ENCODE peak calls at places on chromosome 21, in eight cellular contexts. H is neuronal stem cell, W is uterus, X is tibial nerve, G is IMR-90, I is psoas muscle, Y is body of pancreas, C is colonic mucosa. B is an unnamed sample.
A peak's percentile ranks its signal among the peaks of the same experiment; 100 is the strongest.

GRCh38 chr21:25560151-25560783 is 47.0 kb downstream of the MRPL39 start:
- DNase-seq in H (no peak), W (no peak), X (no peak), G (no peak), I (no peak), Y (no peak), C (no peak), B (no peak)

GRCh38 chr21:36990508-36991205 is 15.8 kb upstream of the RIPPLY3 start:
- DNase-seq in H (no peak), W (no peak), X (no peak), G (no peak), I (no peak), Y (no peak), C (no peak), B (no peak)

GRCh38 chr21:41891132-41891531 is 12.0 kb upstream of the PRDM15 start:
- DNase-seq in H (no peak), W (no peak), X (no peak), G (no peak), I (no peak), Y (no peak), C (no peak), B (no peak)

GRCh38 chr21:15669247-15669646 is 60.5 kb upstream of the USP25 start:
- DNase-seq in H (no peak), W (no peak), X (no peak), G (peak; percentile 57), I (no peak), Y (no peak), C (no peak), B (no peak)

GRCh38 chr21:26881504-26882228 is 36.5 kb upstream of the ADAMTS1 start:
- DNase-seq in H (peak; percentile 8), W (no peak), X (no peak), G (peak; percentile 39), I (no peak), Y (no peak), C (no peak), B (no peak)

GRCh38 chr21:20720623-20721022 is 277.6 kb upstream of the NCAM2 start:
- DNase-seq in H (no peak), W (no peak), X (no peak), G (no peak), I (no peak), Y (no peak), C (no peak), B (no peak)

GRCh38 chr21:40120944-40121575 is 253.8 kb downstream of the PCP4 start:
- DNase-seq in H (peak; percentile 9), W (no peak), X (no peak), G (peak; percentile 1), I (no peak), Y (peak; percentile 18), C (no peak), B (no peak)

GRCh38 chr21:31038376-31038775 is at the start of gene KRTAP19-8:
- DNase-seq in H (no peak), W (no peak), X (no peak), G (no peak), I (no peak), Y (no peak), C (no peak), B (no peak)

GRCh38 chr21:41976611-41977010 is 22.8 kb upstream of the C2CD2 start:
- DNase-seq in H (no peak), W (no peak), X (no peak), G (no peak), I (no peak), Y (no peak), C (peak; percentile 6), B (no peak)

GRCh38 chr21:34807881-34808568 is 139.2 kb downstream of the CLIC6 start:
- DNase-seq in H (no peak), W (peak; percentile 37), X (no peak), G (peak; percentile 94), I (no peak), Y (no peak), C (no peak), B (no peak)

GRCh38 chr21:22319435-22319834 is 1321.2 kb downstream of the NCAM2 start:
- DNase-seq in H (no peak), W (no peak), X (no peak), G (no peak), I (no peak), Y (no peak), C (no peak), B (no peak)

GRCh38 chr21:42316891-42317290 is 1.7 kb upstream of the TFF3 start:
- DNase-seq in H (no peak), W (no peak), X (no peak), G (no peak), I (no peak), Y (no peak), C (peak; percentile 93), B (no peak)

GRCh38 chr21:25507522-25507921 is 99.8 kb downstream of the MRPL39 start:
- DNase-seq in H (no peak), W (no peak), X (no peak), G (peak; percentile 23), I (no peak), Y (no peak), C (no peak), B (no peak)

GRCh38 chr21:41883582-41883981 is 4.4 kb upstream of the PRDM15 start:
- DNase-seq in H (no peak), W (no peak), X (no peak), G (peak; percentile 12), I (no peak), Y (no peak), C (no peak), B (no peak)

GRCh38 chr21:35933466-35933865 is 126.9 kb downstream of the SETD4 start:
- DNase-seq in H (no peak), W (peak; percentile 71), X (peak; percentile 70), G (peak; percentile 86), I (peak; percentile 79), Y (no peak), C (no peak), B (peak; percentile 56)

GRCh38 chr21:46356005-46356338 is 32.0 kb downstream of the PCNT start:
- DNase-seq in H (no peak), W (no peak), X (no peak), G (no peak), I (no peak), Y (no peak), C (no peak), B (no peak)

GRCh38 chr21:46357684-46358425 is 33.9 kb downstream of the PCNT start:
- DNase-seq in H (no peak), W (no peak), X (no peak), G (no peak), I (peak; percentile 85), Y (no peak), C (no peak), B (no peak)

GRCh38 chr21:46356494-46357334 is 32.8 kb downstream of the PCNT start:
- DNase-seq in H (no peak), W (no peak), X (no peak), G (no peak), I (peak; percentile 80), Y (no peak), C (no peak), B (no peak)

GRCh38 chr21:46355161-46356004 is 31.4 kb downstream of the PCNT start:
- DNase-seq in H (no peak), W (no peak), X (no peak), G (no peak), I (peak; percentile 65), Y (no peak), C (no peak), B (no peak)

DNA sequence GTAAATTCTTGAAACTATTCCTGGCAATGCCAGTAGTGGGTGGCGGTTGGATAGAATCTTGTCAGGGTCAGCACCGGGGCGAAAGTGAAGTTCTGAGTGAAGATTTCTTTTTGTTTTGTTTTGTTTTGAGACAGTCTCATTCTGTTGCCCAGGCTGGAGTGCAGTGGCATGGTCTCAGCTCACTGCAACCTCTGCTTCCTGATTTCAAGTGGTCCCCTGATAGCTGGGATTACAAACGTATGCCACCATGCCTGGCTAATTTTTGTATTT is 33.3 kb downstream of the PCNT start:
- DNase-seq in H (no peak), W (no peak), X (no peak), G (no peak), I (no peak), Y (no peak), C (no peak), B (no peak)
- H3K27ac ChIP-seq in H (no peak overlapping the region), W (no peak overlapping the region), X (no peak overlapping the region), G (no peak overlapping the region), I (peak overlapping the region; percentile 90), Y (no peak overlapping the region), C (no peak overlapping the region), B (no peak overlapping the region)

DNA sequence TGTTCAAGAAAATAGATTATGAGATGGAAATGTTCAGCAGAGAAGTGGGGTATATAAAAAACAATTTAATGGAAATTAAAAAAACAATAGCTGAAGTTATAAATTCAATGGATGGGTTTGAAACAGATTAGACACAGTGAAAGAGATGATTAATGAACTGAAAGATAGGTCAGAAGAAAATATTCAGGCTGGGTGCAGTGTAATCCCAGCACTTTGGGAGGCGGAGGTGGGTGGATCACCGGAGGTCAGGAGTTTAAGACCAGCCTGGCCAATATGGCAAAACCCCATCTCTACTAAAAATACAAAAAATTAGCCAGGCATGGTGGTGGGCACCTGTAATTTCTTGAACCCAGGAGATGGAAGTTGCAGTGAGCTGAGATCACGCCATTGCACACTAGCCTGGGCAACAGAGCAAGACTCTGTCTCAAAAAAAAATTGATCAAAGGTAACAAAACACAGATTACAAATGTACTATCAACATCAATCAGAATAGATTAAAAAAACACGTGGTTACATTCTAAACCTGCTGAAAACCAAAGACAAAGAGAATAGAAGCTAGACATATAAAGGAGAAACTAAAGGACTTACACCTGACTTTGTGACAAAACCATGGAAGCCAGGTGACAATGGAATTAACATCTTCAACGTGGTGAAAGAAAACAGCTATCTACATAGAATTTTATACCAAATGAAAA is 4.8 kb upstream of the SUMO3 start:
- DNase-seq in H (no peak), W (no peak), X (no peak), G (no peak), I (no peak), Y (no peak), C (no peak), B (no peak)
- H3K9me3 ChIP-seq in H (peaks cover 30% of the 10 kb centered on the region), W (peaks cover 8% of the 10 kb centered on the region), X (no peaks in the 10 kb centered on the region), G (peaks cover 47% of the 10 kb centered on the region), I (peaks cover 9% of the 10 kb centered on the region), Y (peaks cover 12% of the 10 kb centered on the region), C (no peaks in the 10 kb centered on the region), B (peaks cover 41% of the 10 kb centered on the region)

DNA sequence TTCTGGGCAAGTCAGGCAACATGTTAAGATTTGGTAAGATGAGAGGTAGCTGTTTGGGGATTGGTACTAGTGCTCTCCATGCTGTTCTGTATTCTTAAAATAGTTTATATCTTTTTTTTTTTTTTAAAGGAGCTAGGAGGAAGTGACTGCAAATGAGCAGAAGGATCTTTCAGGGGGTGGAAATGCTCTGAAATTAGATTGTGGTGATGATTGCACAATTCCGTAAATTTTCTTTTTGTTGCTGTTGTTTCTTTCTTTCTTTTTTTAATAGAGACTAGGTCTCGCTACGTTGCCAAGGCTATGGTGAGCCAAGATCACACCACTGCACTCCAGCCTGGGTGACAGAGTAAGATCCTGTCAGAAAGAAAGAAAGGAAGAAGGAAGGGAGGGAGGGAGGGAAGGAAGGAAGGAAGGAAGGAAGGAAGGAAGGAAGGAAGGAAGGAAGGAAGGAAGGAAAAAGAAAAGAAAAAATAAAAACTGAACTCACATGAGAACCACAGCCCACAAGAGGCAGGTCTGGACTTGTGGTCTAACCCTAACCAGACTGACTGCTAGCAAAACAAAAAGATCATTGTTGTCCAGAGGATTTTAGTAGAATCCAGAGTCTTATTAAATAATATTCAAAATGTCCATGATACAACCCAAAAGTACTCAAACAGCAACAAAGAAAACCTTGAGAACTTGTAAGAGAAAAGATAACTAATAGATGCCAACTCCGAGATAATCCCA is 4.5 kb upstream of the ITGB2 start:
- DNase-seq in H (no peak), W (no peak), X (no peak), G (peak; percentile 64), I (no peak), Y (no peak), C (no peak), B (no peak)
- H3K4me1 ChIP-seq in H (peaks cover 16% of the 10 kb centered on the region), W (no peaks in the 10 kb centered on the region), X (peaks cover 20% of the 10 kb centered on the region), G (peaks cover 19% of the 10 kb centered on the region), I (no peaks in the 10 kb centered on the region), Y (no peaks in the 10 kb centered on the region), C (no peaks in the 10 kb centered on the region), B (no peaks in the 10 kb centered on the region)

GRCh38 chr21:38989097-38989744 is 183.5 kb downstream of the ETS2 start:
- DNase-seq in H (no peak), W (no peak), X (no peak), G (no peak), I (no peak), Y (no peak), C (no peak), B (no peak)
- H3K27ac ChIP-seq in H (no peak overlapping the region), W (peak overlapping the region; percentile 63), X (no peak overlapping the region), G (peak overlapping the region; percentile 61), I (peak overlapping the region; percentile 73), Y (no peak overlapping the region), C (peak overlapping the region; percentile 40), B (no peak overlapping the region)

B was measured in heart right ventricle.